ENCODE peak calls at places on chromosomes 11 and 22, in eight cellular contexts. U is cardiac muscle cell; Z is GM23248; C is heart right ventricle; Y is tibial nerve; R is neural progenitor cell; S is aorta; A is CD4-positive, alpha-beta T cell. K is an unnamed sample. For H3K9me3, the result is how much of the 10 kb centered on the place peaks cover.

GRCh38 chr11:124920870-124921609 is 2.0 kb downstream of the HEPN1 start:
- DNase-seq in U (peak), Z (peak), C (peak), Y (peak), R (peak), S (peak), A (peak), K (peak)

GRCh38 chr22:39316440-39317083 is 2.9 kb downstream of the RPL3 start:
- DNase-seq in U (peak), Z (peak), C (peak), Y (peak), R (peak), S (peak), A (peak), K (peak)

GRCh38 chr11:71446942-71447688 is 1.1 kb downstream of the DHCR7 start:
- DNase-seq in U (no peak), Z (peak), C (no peak), Y (peak), R (peak), S (no peak), A (no peak), K (no peak)

GRCh38 chr11:128367573-128367972 is 219.8 kb downstream of the ETS1 start:
- DNase-seq in U (no peak), Z (no peak), C (no peak), Y (no peak), R (no peak), S (no peak), A (no peak), K (no peak)

GRCh38 chr22:50674606-50675552 is 2.3 kb downstream of the SHANK3 start:
- DNase-seq in U (peak), Z (peak), C (no peak), Y (no peak), R (peak), S (no peak), A (no peak), K (no peak)

GRCh38 chr22:42317691-42318547 is 47.5 kb upstream of the TCF20 start:
- DNase-seq in U (no peak), Z (no peak), C (no peak), Y (no peak), R (no peak), S (no peak), A (no peak), K (no peak)

GRCh38 chr11:2378527-2379210 is 1.6 kb downstream of the CD81 start:
- DNase-seq in U (no peak), Z (peak), C (peak), Y (peak), R (peak), S (peak), A (no peak), K (no peak)

GRCh38 chr22:35046744-35047462 is 19.1 kb upstream of the ISX start:
- DNase-seq in U (no peak), Z (no peak), C (no peak), Y (no peak), R (no peak), S (no peak), A (no peak), K (no peak)

GRCh38 chr11:24344222-24344621 is 152.6 kb upstream of the LUZP2 start:
- DNase-seq in U (no peak), Z (no peak), C (no peak), Y (no peak), R (peak), S (no peak), A (no peak), K (no peak)

GRCh38 chr11:76800466-76801200 is 17.5 kb downstream of the TSKU start:
- DNase-seq in U (no peak), Z (no peak), C (no peak), Y (peak), R (no peak), S (no peak), A (no peak), K (no peak)

GRCh38 chr11:103699656-103700055 is 336.8 kb upstream of the DDI1 start:
- DNase-seq in U (no peak), Z (no peak), C (no peak), Y (no peak), R (no peak), S (no peak), A (no peak), K (no peak)

GRCh38 chr11:63764712-63765631 is 3.6 kb downstream of the ZFTA start:
- DNase-seq in U (peak), Z (no peak), C (peak), Y (no peak), R (peak), S (peak), A (no peak), K (no peak)

GRCh38 chr11:60700689-60701508 is 1.5 kb downstream of the MS4A8 start:
- DNase-seq in U (peak), Z (peak), C (no peak), Y (no peak), R (peak), S (no peak), A (no peak), K (no peak)

GRCh38 chr11:124839051-124839971 is 25.9 kb upstream of the ROBO3 start:
- DNase-seq in U (peak), Z (peak), C (no peak), Y (no peak), R (peak), S (no peak), A (no peak), K (no peak)

GRCh38 chr11:259374-259773 is 18.8 kb upstream of the NLRP6 start:
- DNase-seq in U (no peak), Z (no peak), C (no peak), Y (no peak), R (no peak), S (no peak), A (no peak), K (no peak)

GRCh38 chr11:16047073-16047472 is 309.3 kb downstream of the SOX6 start:
- DNase-seq in U (no peak), Z (no peak), C (no peak), Y (no peak), R (no peak), S (no peak), A (no peak), K (no peak)

GRCh38 chr22:32044913-32045312 is 1.9 kb downstream of the SLC5A1 start:
- DNase-seq in U (no peak), Z (peak), C (no peak), Y (peak), R (no peak), S (no peak), A (no peak), K (no peak)

GRCh38 chr22:38733329-38734202 is 22.2 kb downstream of the SUN2 start:
- DNase-seq in U (peak), Z (peak), C (peak), Y (peak), R (peak), S (peak), A (no peak), K (no peak)

GRCh38 chr11:843818-844692 is 1.4 kb downstream of the TSPAN4 start:
- DNase-seq in U (peak), Z (peak), C (peak), Y (peak), R (peak), S (peak), A (no peak), K (no peak)

GRCh38 chr11:3732671-3733070 is 61.5 kb upstream of the CHRNA10 start:
- DNase-seq in U (no peak), Z (peak), C (no peak), Y (no peak), R (no peak), S (no peak), A (no peak), K (no peak)

GRCh38 chr11:43021466-43021865 is 290.3 kb upstream of the API5 start:
- DNase-seq in U (peak), Z (no peak), C (no peak), Y (no peak), R (peak), S (no peak), A (no peak), K (no peak)

GRCh38 chr22:17570851-17571631 is 7.7 kb downstream of the SLC25A18 start:
- DNase-seq in U (peak), Z (peak), C (peak), Y (peak), R (no peak), S (no peak), A (no peak), K (no peak)

GRCh38 chr11:61930936-61931335 is 13.6 kb upstream of the RAB3IL1 start:
- DNase-seq in U (no peak), Z (no peak), C (no peak), Y (no peak), R (no peak), S (no peak), A (no peak), K (no peak)

GRCh38 chr11:35582033-35582432 is 36.2 kb upstream of the FJX1 start:
- DNase-seq in U (no peak), Z (no peak), C (no peak), Y (no peak), R (no peak), S (no peak), A (no peak), K (no peak)

GRCh38 chr11:44120169-44120568 is 24.7 kb downstream of the EXT2 start:
- DNase-seq in U (no peak), Z (peak), C (peak), Y (no peak), R (peak), S (no peak), A (no peak), K (no peak)

GRCh38 chr11:118359295-118359958 is at the start of gene UBE4A:
- DNase-seq in U (peak), Z (peak), C (peak), Y (peak), R (peak), S (peak), A (peak), K (peak)

GRCh38 chr22:22748297-22748743 is 103.9 kb downstream of the GGTLC2 start:
- DNase-seq in U (no peak), Z (peak), C (no peak), Y (peak), R (peak), S (no peak), A (no peak), K (no peak)

GRCh38 chr11:64534391-64534801 is 56.6 kb upstream of the SLC22A12 start:
- DNase-seq in U (no peak), Z (no peak), C (no peak), Y (no peak), R (no peak), S (no peak), A (no peak), K (no peak)

GRCh38 chr22:30361916-30362631 is 5.3 kb downstream of the CCDC157 start:
- DNase-seq in U (no peak), Z (no peak), C (no peak), Y (no peak), R (no peak), S (no peak), A (no peak), K (no peak)

GRCh38 chr11:125123947-125124633 is 12.7 kb upstream of the TMEM218 start:
- DNase-seq in U (peak), Z (peak), C (peak), Y (peak), R (peak), S (peak), A (no peak), K (no peak)

GRCh38 chr11:10303558-10304363 is 1.1 kb upstream of the ADM start:
- DNase-seq in U (peak), Z (peak), C (peak), Y (no peak), R (peak), S (peak), A (no peak), K (no peak)

GRCh38 chr22:42986115-42986514 is 28.8 kb downstream of the PACSIN2 start:
- DNase-seq in U (no peak), Z (no peak), C (no peak), Y (no peak), R (no peak), S (no peak), A (no peak), K (no peak)

GRCh38 chr11:77069969-77070582 is 3.3 kb downstream of the CAPN5 start:
- DNase-seq in U (no peak), Z (no peak), C (no peak), Y (no peak), R (no peak), S (no peak), A (no peak), K (no peak)

GRCh38 chr22:43506487-43506886 is 94.7 kb downstream of the MPPED1 start:
- DNase-seq in U (no peak), Z (no peak), C (no peak), Y (no peak), R (no peak), S (no peak), A (no peak), K (no peak)

GRCh38 chr11:10377182-10377581 is 72.3 kb downstream of the ADM start:
- DNase-seq in U (no peak), Z (no peak), C (no peak), Y (no peak), R (no peak), S (no peak), A (no peak), K (no peak)

DNA sequence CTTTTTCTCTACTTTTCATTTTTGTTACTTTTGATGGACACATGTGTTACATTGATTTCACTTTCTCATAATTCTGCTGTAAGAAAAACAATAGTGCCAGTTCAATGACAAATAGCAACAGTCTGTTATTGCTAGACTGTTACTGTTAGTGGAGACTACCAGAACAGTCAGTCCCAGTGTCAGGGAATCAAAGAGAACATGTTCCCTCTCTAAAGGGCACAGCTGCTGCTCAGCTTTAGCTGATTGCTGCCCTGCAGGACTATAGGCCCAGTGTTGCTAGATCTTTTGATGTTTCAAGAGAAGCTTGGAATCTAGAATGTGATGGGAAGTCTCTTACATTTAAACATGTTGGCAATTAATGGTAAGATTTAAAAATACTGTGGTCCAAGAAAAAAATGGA is 3.4 kb downstream of the BIRC3 start:
- DNase-seq in U (no peak), Z (no peak), C (no peak), Y (no peak), R (no peak), S (no peak), A (no peak), K (no peak)
- H3K9me3 ChIP-seq in U (under half), Z (under half), C (under half), Y (under half), R (under half), S (under half), A (under half), K (under half)

DNA sequence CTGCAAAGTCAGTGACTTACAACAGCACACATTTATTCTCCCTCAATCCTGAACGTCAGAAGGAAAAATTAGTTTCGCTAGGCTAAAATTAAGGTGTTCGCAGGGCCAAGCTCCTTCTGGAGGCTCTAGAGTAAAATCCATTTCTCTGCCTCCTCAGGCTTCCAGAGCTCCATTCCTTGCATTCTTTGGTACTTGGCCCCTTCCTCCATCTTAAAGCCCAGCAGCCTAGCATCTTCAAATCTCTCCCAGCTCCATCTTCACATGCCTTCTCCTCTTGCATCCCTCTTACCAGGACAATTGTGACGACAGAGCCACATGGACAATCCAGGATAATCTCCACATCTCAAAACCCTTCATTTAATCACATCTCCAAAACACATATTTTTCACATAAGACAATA is 165.0 kb downstream of the GRIA4 start:
- DNase-seq in U (no peak), Z (no peak), C (no peak), Y (no peak), R (peak), S (no peak), A (no peak), K (no peak)
- H3K9me3 ChIP-seq in U (under half), Z (under half), C (under half), Y (under half), R (under half), S (under half), A (under half), K (under half)

DNA sequence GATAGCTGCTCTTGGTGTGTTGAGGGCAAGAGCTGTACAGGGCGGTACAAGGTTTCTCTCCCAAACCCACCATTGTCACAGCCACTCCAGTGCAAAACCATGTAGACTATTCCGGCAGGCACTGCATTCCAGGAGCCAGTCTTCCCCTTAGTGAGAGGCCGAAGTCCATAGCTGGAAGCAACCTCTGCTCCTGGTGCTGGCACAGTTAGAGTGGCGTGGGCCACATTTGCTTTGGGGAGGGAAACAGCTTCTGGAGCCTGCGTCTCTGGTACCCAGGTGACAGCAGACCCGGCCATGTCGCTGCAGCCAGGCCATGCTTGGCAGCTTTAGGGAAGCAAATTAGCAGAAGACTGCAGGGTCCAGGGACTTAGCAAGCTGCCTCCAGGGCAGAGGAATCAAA is 788.0 kb downstream of the BRD1 start:
- DNase-seq in U (no peak), Z (no peak), C (no peak), Y (no peak), R (no peak), S (no peak), A (no peak), K (no peak)
- H3K9me3 ChIP-seq in U (under half), Z (under half), C (under half), Y (under half), R (under half), S (under half), A (under half), K (under half)

GRCh38 chr22:49188091-49188490 is 639.6 kb downstream of the BRD1 start:
- DNase-seq in U (no peak), Z (no peak), C (no peak), Y (no peak), R (no peak), S (no peak), A (no peak), K (no peak)

GRCh38 chr22:49185312-49185969 is 642.2 kb downstream of the BRD1 start:
- DNase-seq in U (no peak), Z (no peak), C (no peak), Y (no peak), R (no peak), S (no peak), A (no peak), K (no peak)

GRCh38 chr22:49186293-49186692 is 641.4 kb downstream of the BRD1 start:
- DNase-seq in U (no peak), Z (no peak), C (no peak), Y (no peak), R (no peak), S (no peak), A (no peak), K (no peak)

GRCh38 chr22:49188591-49188990 is 639.1 kb downstream of the BRD1 start:
- DNase-seq in U (no peak), Z (no peak), C (no peak), Y (no peak), R (no peak), S (no peak), A (no peak), K (no peak)

DNA sequence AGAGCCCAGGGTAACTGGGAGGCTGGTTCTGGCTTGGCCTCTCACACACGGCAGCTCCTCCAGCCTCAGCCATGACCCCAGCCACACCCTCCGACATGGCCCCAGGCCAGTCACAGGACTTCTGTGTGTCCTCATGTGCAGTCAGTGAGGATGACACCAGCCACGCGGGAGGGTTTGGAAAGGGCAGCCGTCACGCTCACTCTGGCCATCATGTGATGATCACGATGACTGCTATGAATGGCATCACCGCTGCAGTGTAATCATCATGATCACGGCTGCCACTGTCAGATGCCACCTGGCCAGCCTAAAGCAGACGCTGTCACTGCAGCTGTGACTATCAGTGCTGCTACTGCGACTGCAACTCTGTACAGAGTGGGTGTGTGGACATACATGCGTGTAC is 640.9 kb downstream of the BRD1 start:
- DNase-seq in U (no peak), Z (no peak), C (no peak), Y (no peak), R (no peak), S (no peak), A (no peak), K (no peak)
- H3K9me3 ChIP-seq in U (under half), Z (under half), C (under half), Y (under half), R (under half), S (under half), A (under half), K (under half)

GRCh38 chr22:48581206-48581766 is 1246.4 kb downstream of the BRD1 start:
- DNase-seq in U (no peak), Z (no peak), C (no peak), Y (no peak), R (no peak), S (peak), A (no peak), K (no peak)

GRCh38 chr22:48579035-48579914 is 1248.4 kb downstream of the BRD1 start:
- DNase-seq in U (no peak), Z (no peak), C (no peak), Y (no peak), R (peak), S (peak), A (no peak), K (no peak)

GRCh38 chr22:48578138-48579034 is 1249.3 kb downstream of the BRD1 start:
- DNase-seq in U (peak), Z (no peak), C (no peak), Y (no peak), R (no peak), S (peak), A (no peak), K (no peak)

GRCh38 chr22:48580481-48580970 is 1247.1 kb downstream of the BRD1 start:
- DNase-seq in U (no peak), Z (no peak), C (no peak), Y (no peak), R (no peak), S (no peak), A (no peak), K (no peak)

GRCh38 chr22:48579915-48580279 is 1247.8 kb downstream of the BRD1 start:
- DNase-seq in U (no peak), Z (no peak), C (no peak), Y (no peak), R (no peak), S (no peak), A (no peak), K (no peak)
- H3K9me3 ChIP-seq in U (under half), Z (under half), C (under half), Y (under half), R (under half), S (under half), A (under half), K (under half)

GRCh38 chr22:49427341-49427740 is 400.3 kb downstream of the BRD1 start:
- DNase-seq in U (no peak), Z (no peak), C (no peak), Y (no peak), R (no peak), S (no peak), A (no peak), K (no peak)
- H3K9me3 ChIP-seq in U (under half), Z (under half), C (under half), Y (under half), R (under half), S (under half), A (under half), K (under half)